ENCODE peak calls at places on chromosome 5, in five cellular contexts. B, C, N, L and F are unnamed samples.

GRCh38 chr5:115962565-115963402 is 509 bp downstream of the LVRN start:
- DNase-seq in B (peak), C (peak), N (no peak), L (no peak), F (no peak)

GRCh38 chr5:148416921-148417320 is 33.2 kb downstream of the FBXO38 start:
- DNase-seq in B (peak), C (no peak), N (no peak), L (peak), F (no peak)

GRCh38 chr5:15009420-15009819 is 137.8 kb upstream of the ANKH start:
- DNase-seq in B (peak), C (no peak), N (peak), L (peak), F (no peak)

GRCh38 chr5:154523704-154524103 is 45.7 kb upstream of the HAND1 start:
- DNase-seq in B (no peak), C (peak), N (no peak), L (peak), F (no peak)

GRCh38 chr5:90342576-90342975 is 67.0 kb downstream of the CETN3 start:
- DNase-seq in B (no peak), C (no peak), N (no peak), L (no peak), F (no peak)

GRCh38 chr5:125377151-125377550 is 630.7 kb upstream of the ZNF608 start:
- DNase-seq in B (no peak), C (peak), N (no peak), L (no peak), F (no peak)

GRCh38 chr5:157607371-157608161 is 32.0 kb upstream of the ADAM19 start:
- DNase-seq in B (peak), C (no peak), N (peak), L (peak), F (no peak)

GRCh38 chr5:98458726-98459125 is 314.7 kb upstream of the RGMB start:
- DNase-seq in B (peak), C (no peak), N (no peak), L (peak), F (no peak)

GRCh38 chr5:2841208-2841607 is 89.7 kb upstream of the IRX2 start:
- DNase-seq in B (no peak), C (no peak), N (no peak), L (no peak), F (no peak)

GRCh38 chr5:175697846-175698245 is 40.0 kb downstream of the HRH2 start:
- DNase-seq in B (no peak), C (no peak), N (no peak), L (no peak), F (no peak)

GRCh38 chr5:154189819-154190651 is 498 bp upstream of the GALNT10 start:
- DNase-seq in B (peak), C (peak), N (peak), L (peak), F (no peak)